ENCODE peak calls at places on chromosomes 13 and 19, in ten cellular contexts. One of them, this sample, is unnamed.

GRCh38 chr19:3670796-3671679 is 29.2 kb downstream of the PIP5K1C start:
- DNase-seq in pons: no peak
- DNase-seq in activated CD8-positive, alpha-beta memory T cell treated with anti-CD3 and anti-CD28 coated beads for 1 hour: peak; percentile 14
- DNase-seq in stimulated activated CD8-positive, alpha-beta memory T cell treated with anti-CD3 and anti-CD28 coated beads, Interleukin-2, amount 100 ng/mL, for 48 hours: peak; percentile 77
- DNase-seq in upper lobe of right lung: peak; percentile 75
- DNase-seq in NCI-H1694: no peak
- DNase-seq in AG04450: peak; percentile 13
- DNase-seq in nucleus accumbens: no peak
- DNase-seq in stimulated activated CD4-positive, alpha-beta T cell treated with anti-CD3 and anti-CD28 coated beads, Interleukin-1b, Interleukin-23, amount 100 ng/mL, for 1 hour: no peak
- DNase-seq in breast epithelium: peak; percentile 59
- DNase-seq in this sample: peak; percentile 18

GRCh38 chr13:63421113-63421512 is 2005.5 kb upstream of the PCDH20 start:
- DNase-seq in stimulated activated CD4-positive, alpha-beta T cell treated with anti-CD3 and anti-CD28 coated beads, Interleukin-1b, Interleukin-23, amount 100 ng/mL, for 1 hour: no peak
- DNase-seq in stimulated activated CD8-positive, alpha-beta memory T cell treated with anti-CD3 and anti-CD28 coated beads, Interleukin-2, amount 100 ng/mL, for 48 hours: no peak
- DNase-seq in pons: no peak
- DNase-seq in upper lobe of right lung: no peak
- DNase-seq in activated CD8-positive, alpha-beta memory T cell treated with anti-CD3 and anti-CD28 coated beads for 1 hour: no peak
- DNase-seq in breast epithelium: no peak
- DNase-seq in AG04450: no peak
- DNase-seq in nucleus accumbens: no peak
- DNase-seq in NCI-H1694: no peak
- DNase-seq in this sample: no peak

GRCh38 chr19:11373166-11373884 is 1.1 kb upstream of the SWSAP1 start:
- DNase-seq in AG04450: no peak
- DNase-seq in activated CD8-positive, alpha-beta memory T cell treated with anti-CD3 and anti-CD28 coated beads for 1 hour: no peak
- DNase-seq in pons: peak; percentile 60
- DNase-seq in breast epithelium: no peak
- DNase-seq in nucleus accumbens: peak; percentile 94
- DNase-seq in stimulated activated CD8-positive, alpha-beta memory T cell treated with anti-CD3 and anti-CD28 coated beads, Interleukin-2, amount 100 ng/mL, for 48 hours: no peak
- DNase-seq in NCI-H1694: peak; percentile 28
- DNase-seq in stimulated activated CD4-positive, alpha-beta T cell treated with anti-CD3 and anti-CD28 coated beads, Interleukin-1b, Interleukin-23, amount 100 ng/mL, for 1 hour: no peak
- DNase-seq in upper lobe of right lung: peak; percentile 74
- DNase-seq in this sample: peak; percentile 45

GRCh38 chr19:18223860-18224524 is 2.2 kb downstream of the PDE4C start:
- DNase-seq in activated CD8-positive, alpha-beta memory T cell treated with anti-CD3 and anti-CD28 coated beads for 1 hour: no peak
- DNase-seq in AG04450: no peak
- DNase-seq in stimulated activated CD4-positive, alpha-beta T cell treated with anti-CD3 and anti-CD28 coated beads, Interleukin-1b, Interleukin-23, amount 100 ng/mL, for 1 hour: no peak
- DNase-seq in upper lobe of right lung: peak; percentile 77
- DNase-seq in pons: peak; percentile 29
- DNase-seq in nucleus accumbens: no peak
- DNase-seq in stimulated activated CD8-positive, alpha-beta memory T cell treated with anti-CD3 and anti-CD28 coated beads, Interleukin-2, amount 100 ng/mL, for 48 hours: no peak
- DNase-seq in breast epithelium: no peak
- DNase-seq in NCI-H1694: no peak
- DNase-seq in this sample: peak; percentile 56

GRCh38 chr19:46101293-46101692 is 23.2 kb downstream of the IGFL3 start:
- DNase-seq in stimulated activated CD4-positive, alpha-beta T cell treated with anti-CD3 and anti-CD28 coated beads, Interleukin-1b, Interleukin-23, amount 100 ng/mL, for 1 hour: no peak
- DNase-seq in AG04450: no peak
- DNase-seq in stimulated activated CD8-positive, alpha-beta memory T cell treated with anti-CD3 and anti-CD28 coated beads, Interleukin-2, amount 100 ng/mL, for 48 hours: no peak
- DNase-seq in upper lobe of right lung: no peak
- DNase-seq in nucleus accumbens: no peak
- DNase-seq in pons: no peak
- DNase-seq in breast epithelium: no peak
- DNase-seq in NCI-H1694: no peak
- DNase-seq in activated CD8-positive, alpha-beta memory T cell treated with anti-CD3 and anti-CD28 coated beads for 1 hour: no peak
- DNase-seq in this sample: no peak

GRCh38 chr19:38683393-38684077 is 36.1 kb downstream of the ACTN4 start:
- DNase-seq in activated CD8-positive, alpha-beta memory T cell treated with anti-CD3 and anti-CD28 coated beads for 1 hour: peak; percentile 42
- DNase-seq in stimulated activated CD8-positive, alpha-beta memory T cell treated with anti-CD3 and anti-CD28 coated beads, Interleukin-2, amount 100 ng/mL, for 48 hours: peak; percentile 39
- DNase-seq in breast epithelium: peak; percentile 97
- DNase-seq in upper lobe of right lung: peak; percentile 91
- DNase-seq in nucleus accumbens: peak; percentile 29
- DNase-seq in NCI-H1694: no peak
- DNase-seq in pons: no peak
- DNase-seq in AG04450: no peak
- DNase-seq in stimulated activated CD4-positive, alpha-beta T cell treated with anti-CD3 and anti-CD28 coated beads, Interleukin-1b, Interleukin-23, amount 100 ng/mL, for 1 hour: peak; percentile 15
- DNase-seq in this sample: peak; percentile 14

GRCh38 chr13:41916173-41916954 is 44.5 kb downstream of the VWA8 start:
- DNase-seq in nucleus accumbens: no peak
- DNase-seq in breast epithelium: no peak
- DNase-seq in AG04450: peak; percentile 66
- DNase-seq in stimulated activated CD4-positive, alpha-beta T cell treated with anti-CD3 and anti-CD28 coated beads, Interleukin-1b, Interleukin-23, amount 100 ng/mL, for 1 hour: no peak
- DNase-seq in activated CD8-positive, alpha-beta memory T cell treated with anti-CD3 and anti-CD28 coated beads for 1 hour: no peak
- DNase-seq in upper lobe of right lung: no peak
- DNase-seq in NCI-H1694: no peak
- DNase-seq in stimulated activated CD8-positive, alpha-beta memory T cell treated with anti-CD3 and anti-CD28 coated beads, Interleukin-2, amount 100 ng/mL, for 48 hours: no peak
- DNase-seq in pons: no peak
- DNase-seq in this sample: peak; percentile 89

GRCh38 chr13:95698047-95698749 is 21.3 kb downstream of the DNAJC3 start:
- DNase-seq in stimulated activated CD8-positive, alpha-beta memory T cell treated with anti-CD3 and anti-CD28 coated beads, Interleukin-2, amount 100 ng/mL, for 48 hours: no peak
- DNase-seq in AG04450: no peak
- DNase-seq in activated CD8-positive, alpha-beta memory T cell treated with anti-CD3 and anti-CD28 coated beads for 1 hour: no peak
- DNase-seq in nucleus accumbens: no peak
- DNase-seq in stimulated activated CD4-positive, alpha-beta T cell treated with anti-CD3 and anti-CD28 coated beads, Interleukin-1b, Interleukin-23, amount 100 ng/mL, for 1 hour: no peak
- DNase-seq in breast epithelium: no peak
- DNase-seq in pons: peak; percentile 19
- DNase-seq in NCI-H1694: no peak
- DNase-seq in upper lobe of right lung: no peak
- DNase-seq in this sample: peak; percentile 17